ENCODE peak calls at places on chromosomes 5 and 9, in six cellular contexts. G is uterus, R is lung, U is IMR-90, D is cardiac muscle cell, C is Panc1. J is an unnamed sample. For H3K4me1, the result is how much of the 10 kb centered on the place peaks cover.

GRCh38 chr5:160311491-160312138 is 749 bp downstream of the CCNJL start:
- DNase-seq in G (peak), R (peak), U (no peak), D (peak), C (no peak), J (no peak)

GRCh38 chr5:151591144-151591819 is at the start of gene FAT2:
- DNase-seq in G (no peak), R (no peak), U (no peak), D (peak), C (no peak), J (no peak)

GRCh38 chr5:141637693-141638419 is 1.1 kb downstream of the RELL2 start:
- DNase-seq in G (peak), R (peak), U (peak), D (peak), C (no peak), J (peak)

GRCh38 chr5:122492675-122493074 is 180.6 kb downstream of the SNCAIP start:
- DNase-seq in G (no peak), R (no peak), U (no peak), D (peak), C (no peak), J (no peak)

GRCh38 chr5:59640411-59640810 is 253.1 kb downstream of the PDE4D start:
- DNase-seq in G (no peak), R (no peak), U (no peak), D (no peak), C (no peak), J (no peak)

GRCh38 chr5:102114525-102115069 is 181.5 kb downstream of the SLCO4C1 start:
- DNase-seq in G (no peak), R (no peak), U (no peak), D (no peak), C (no peak), J (no peak)

GRCh38 chr5:126998201-126998631 is 32.1 kb downstream of the MARCHF3 start:
- DNase-seq in G (no peak), R (no peak), U (peak), D (peak), C (no peak), J (no peak)

GRCh38 chr5:151448038-151448985 is 909 bp downstream of the SLC36A1 start:
- DNase-seq in G (peak), R (no peak), U (no peak), D (peak), C (no peak), J (peak)

GRCh38 chr9:589723-590122 is 251.8 kb upstream of the DMRT1 start:
- DNase-seq in G (peak), R (no peak), U (peak), D (peak), C (no peak), J (no peak)

GRCh38 chr5:61301345-61301744 is 30.7 kb upstream of the ZSWIM6 start:
- DNase-seq in G (no peak), R (no peak), U (peak), D (peak), C (no peak), J (no peak)

GRCh38 chr9:129725841-129726251 is 27.0 kb downstream of the PTGES start:
- DNase-seq in G (no peak), R (no peak), U (peak), D (no peak), C (no peak), J (no peak)

GRCh38 chr9:33315371-33315770 is 25.1 kb downstream of the NFX1 start:
- DNase-seq in G (no peak), R (no peak), U (no peak), D (no peak), C (no peak), J (no peak)

GRCh38 chr5:140402258-140403074 is 833 bp downstream of the ANKHD1 start:
- DNase-seq in G (no peak), R (peak), U (peak), D (peak), C (no peak), J (peak)

GRCh38 chr9:86413966-86414880 is 60.0 kb upstream of the TUT7 start:
- DNase-seq in G (no peak), R (no peak), U (peak), D (peak), C (no peak), J (no peak)

GRCh38 chr5:172870261-172870806 is 36.3 kb downstream of the ERGIC1 start:
- DNase-seq in G (peak), R (peak), U (peak), D (peak), C (no peak), J (no peak)

GRCh38 chr9:72635197-72635596 is 113.8 kb downstream of the TMC1 start:
- DNase-seq in G (no peak), R (no peak), U (no peak), D (peak), C (no peak), J (no peak)

GRCh38 chr9:104923740-104924139 is 4.2 kb downstream of the ABCA1 start:
- DNase-seq in G (no peak), R (no peak), U (no peak), D (no peak), C (no peak), J (no peak)

GRCh38 chr9:21883642-21884041 is 81.2 kb downstream of the MTAP start:
- DNase-seq in G (no peak), R (no peak), U (no peak), D (no peak), C (no peak), J (peak)

GRCh38 chr9:126475933-126476555 is 137.7 kb upstream of the LMX1B start:
- DNase-seq in G (no peak), R (no peak), U (no peak), D (no peak), C (no peak), J (no peak)

DNA sequence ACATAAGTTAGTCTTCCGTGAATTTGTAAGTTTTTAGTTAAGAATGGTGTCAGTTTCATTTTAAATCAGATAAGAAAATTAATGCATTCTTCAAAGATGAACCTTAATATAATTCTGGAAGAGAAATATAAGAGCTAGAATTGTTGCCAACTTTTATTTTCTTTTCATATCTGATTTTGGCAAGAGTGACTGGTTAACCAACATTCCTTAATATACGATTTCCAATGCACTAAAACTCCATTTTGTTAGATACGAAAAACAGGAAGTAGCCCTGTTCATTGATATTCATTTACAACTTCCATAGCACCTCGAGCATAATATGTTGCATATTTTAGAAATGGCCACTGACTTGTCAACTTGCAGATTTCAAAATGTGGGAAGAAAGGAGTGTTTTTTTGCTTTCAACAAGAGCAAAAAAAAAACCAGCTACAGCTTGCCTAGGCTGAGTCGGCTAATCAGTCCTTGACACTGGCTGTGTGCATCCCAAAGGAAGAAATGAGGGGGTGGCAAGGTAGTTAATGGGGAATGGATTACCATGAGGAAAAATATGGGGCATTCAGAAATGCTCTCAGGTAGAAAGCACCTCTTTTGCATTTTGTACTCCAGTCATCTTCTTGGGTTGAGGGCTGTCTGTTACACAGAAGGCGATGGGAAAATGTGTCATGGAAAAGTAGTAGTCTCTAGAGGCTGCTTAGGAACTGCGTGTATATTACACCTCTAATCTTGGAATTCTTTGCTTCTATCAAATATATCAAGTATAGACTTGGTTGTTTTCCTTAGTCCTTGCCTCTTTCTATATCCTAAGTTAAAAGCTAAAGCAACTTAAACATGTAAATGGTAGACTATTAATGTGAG is 3.9 kb downstream of the MAP3K1 start:
- DNase-seq in G (no peak), R (no peak), U (no peak), D (peak), C (no peak), J (no peak)
- H3K4me1 ChIP-seq in G (under half), R (under half), U (under half), D (under half), C (under half), J (under half)

GRCh38 chr9:113350937-113351336 is 1.6 kb downstream of the BSPRY start:
- DNase-seq in G (no peak), R (no peak), U (no peak), D (no peak), C (no peak), J (no peak)

GRCh38 chr9:113352006-113352405 is 2.7 kb downstream of the BSPRY start:
- DNase-seq in G (no peak), R (no peak), U (no peak), D (no peak), C (no peak), J (no peak)

GRCh38 chr9:113349434-113350337 is at the start of gene BSPRY:
- DNase-seq in G (no peak), R (no peak), U (no peak), D (no peak), C (no peak), J (peak)

GRCh38 chr9:113349044-113349433 is 302 bp upstream of the BSPRY start:
- DNase-seq in G (no peak), R (no peak), U (no peak), D (no peak), C (no peak), J (no peak)

GRCh38 chr9:113350338-113350672 is 964 bp downstream of the BSPRY start:
- DNase-seq in G (no peak), R (no peak), U (no peak), D (no peak), C (no peak), J (no peak)
- H3K4me3 ChIP-seq in G (no peak), R (no peak), U (no peak), D (no peak), C (no peak), J (peak)

GRCh38 chr5:35852084-35852734 is 4.5 kb upstream of the IL7R start:
- DNase-seq in G (no peak), R (no peak), U (peak), D (peak), C (no peak), J (peak)
- TF ChIP-seq CTCF in G (no peak), R (no peak), U (peak), D (no peak), C (no peak), J (no peak)

GRCh38 chr9:137165250-137165836 is 4.5 kb downstream of the LRRC26 start:
- DNase-seq in G (no peak), R (no peak), U (no peak), D (no peak), C (no peak), J (no peak)
- H3K4me1 ChIP-seq in G (under half), R (under half), U (under half), D (under half), C (under half), J (under half)

DNA sequence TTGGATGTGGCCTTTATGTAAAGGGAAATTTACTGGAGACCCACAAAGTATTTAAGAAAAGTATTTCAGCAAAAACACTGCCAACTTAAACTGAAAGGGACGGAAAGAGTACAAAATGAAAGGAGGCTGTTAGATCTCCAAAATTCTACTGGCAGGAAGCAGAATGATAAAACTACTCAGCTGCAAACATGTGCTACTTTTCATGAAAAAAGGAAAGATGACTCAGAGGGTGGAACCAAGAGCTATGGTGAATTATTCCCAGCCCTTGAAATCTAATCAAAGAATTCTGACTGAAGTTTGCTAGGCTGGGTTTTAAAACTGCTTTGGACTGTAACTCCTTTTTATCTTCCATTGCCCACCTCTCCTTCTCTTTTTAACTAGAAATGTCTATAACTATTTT is 58.6 kb upstream of the ZBED3 start:
- DNase-seq in G (no peak), R (no peak), U (peak), D (peak), C (no peak), J (no peak)
- H3K4me3 ChIP-seq in G (no peak), R (no peak), U (no peak), D (no peak), C (no peak), J (no peak)

DNA sequence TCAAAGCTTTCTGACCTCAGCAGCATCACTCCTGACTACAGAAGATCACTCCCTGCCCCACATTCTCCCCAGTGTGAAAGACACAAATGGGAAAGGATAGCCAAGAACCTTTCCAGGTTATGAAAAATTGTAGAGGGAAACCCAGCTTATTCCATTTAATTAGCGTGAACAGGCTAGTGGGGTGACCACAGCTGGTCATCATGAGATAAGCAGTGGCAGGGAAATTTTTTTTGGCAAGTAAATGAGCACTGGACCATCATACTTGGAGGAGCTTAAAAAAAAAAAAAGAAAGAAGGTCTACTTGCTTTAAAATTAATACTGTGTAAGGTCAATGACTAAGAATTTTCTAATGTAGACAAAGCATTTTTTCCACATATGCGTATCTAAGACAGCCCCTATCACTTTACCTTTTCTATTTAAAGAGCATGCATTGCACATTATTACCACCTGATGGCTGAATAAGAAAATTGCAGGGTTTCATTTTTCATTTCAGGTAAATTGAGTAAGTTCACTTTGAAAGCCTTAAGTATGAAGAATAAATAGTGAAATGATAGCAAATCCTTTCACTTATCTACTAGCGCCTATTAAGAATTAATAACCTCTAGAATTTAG is 123.6 kb downstream of the ELAVL2 start:
- DNase-seq in G (no peak), R (no peak), U (no peak), D (no peak), C (no peak), J (no peak)
- TF ChIP-seq CTCF in G (no peak), R (no peak), U (no peak), D (no peak), C (no peak), J (no peak)